ENCODE peak calls at places on chromosomes 3 and 15, in ten cellular contexts. H, E, N, M, L, A, T, Q, S and J are unnamed samples.

GRCh38 chr15:67863442-67863987 is 23.7 kb upstream of the RNU6-1 start:
- DNase-seq in T (peak; percentile 66), M (peak; percentile 69), Q (peak; percentile 56), N (peak; percentile 72), S (peak; percentile 82), L (peak; percentile 71), A (peak; percentile 93), H (peak; percentile 72), E (peak; percentile 42), J (peak; percentile 80)

GRCh38 chr15:57637836-57638235 is 46.1 kb downstream of the MYZAP start:
- DNase-seq in H (no peak), S (no peak), L (no peak), Q (no peak), M (no peak), E (no peak), T (no peak), A (no peak), N (no peak), J (no peak)

GRCh38 chr15:71634820-71635219 is 175.5 kb upstream of the NR2E3 start:
- DNase-seq in L (no peak), M (no peak), T (no peak), Q (no peak), A (peak; percentile 58), E (no peak), H (no peak), N (no peak), S (no peak), J (no peak)

GRCh38 chr15:98321916-98322315 is 326.4 kb upstream of the IGF1R start:
- DNase-seq in A (no peak), S (no peak), L (no peak), T (no peak), N (no peak), H (no peak), Q (peak; percentile 80), M (no peak), E (no peak), J (no peak)

GRCh38 chr3:59930170-59930569 is 880.3 kb upstream of the CFAP20DC start:
- DNase-seq in L (no peak), Q (no peak), S (no peak), A (no peak), N (no peak), H (no peak), E (no peak), M (no peak), T (no peak), J (no peak)

GRCh38 chr15:100919481-100920405 is 586 bp downstream of the LRRK1 start:
- DNase-seq in N (peak; percentile 15), S (peak; percentile 38), L (peak; percentile 19), T (no peak), Q (peak; percentile 39), A (peak; percentile 41), H (no peak), E (no peak), M (no peak), J (peak; percentile 34)

GRCh38 chr3:194205675-194206133 is 69.8 kb downstream of the HES1 start:
- DNase-seq in M (no peak), Q (no peak), L (no peak), A (no peak), T (no peak), H (no peak), S (peak; percentile 43), N (no peak), E (no peak), J (no peak)

GRCh38 chr15:83449928-83450501 is 2.9 kb downstream of the SH3GL3 start:
- DNase-seq in A (no peak), Q (peak; percentile 21), L (no peak), E (no peak), M (no peak), H (no peak), N (peak; percentile 50), T (no peak), S (no peak), J (no peak)

GRCh38 chr3:122305818-122306621 is 19.0 kb upstream of the CSTA start:
- DNase-seq in M (no peak), N (no peak), H (no peak), Q (peak; percentile 56), E (no peak), S (peak; percentile 53), L (no peak), A (peak; percentile 40), T (peak; percentile 67), J (no peak)

GRCh38 chr3:158103956-158104338 is 2.3 kb downstream of the SHOX2 start:
- DNase-seq in L (no peak), H (no peak), N (no peak), T (no peak), M (peak; percentile 34), A (peak; percentile 28), E (no peak), Q (no peak), S (no peak), J (no peak)

GRCh38 chr15:58559904-58560588 is 128.3 kb downstream of the LIPC start:
- DNase-seq in E (no peak), A (no peak), L (no peak), T (no peak), Q (no peak), H (no peak), N (peak; percentile 23), M (no peak), S (no peak), J (no peak)

GRCh38 chr15:49273734-49274318 is 103.8 kb downstream of the GALK2 start:
- DNase-seq in N (no peak), L (no peak), E (no peak), Q (no peak), A (no peak), M (no peak), T (no peak), S (no peak), H (no peak), J (no peak)

DNA sequence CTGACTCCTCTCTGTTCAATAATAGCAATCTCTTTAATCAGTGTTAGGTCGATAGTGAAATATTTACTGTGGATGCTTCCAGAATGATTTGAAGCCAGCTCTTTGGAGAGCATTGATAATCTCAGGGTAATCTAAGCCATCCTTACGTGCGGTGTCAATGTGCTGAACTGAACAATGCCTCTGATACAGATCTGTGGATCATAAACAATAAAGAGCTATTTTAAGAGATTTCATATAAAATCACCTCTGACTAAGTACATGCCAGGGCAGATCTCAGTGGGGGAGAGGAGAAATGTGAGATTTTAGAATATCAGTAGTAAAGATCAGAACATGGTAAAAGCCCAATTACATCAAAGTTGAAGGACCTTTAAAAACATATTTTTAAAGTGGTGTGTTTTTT is 319.3 kb upstream of the GBE1 start:
- DNase-seq in M (no peak), H (no peak), N (no peak), A (no peak), E (no peak), Q (no peak), T (no peak), L (no peak), S (no peak), J (no peak)
- H3K27ac ChIP-seq in M (no peak overlapping the region), H (no peak overlapping the region), N (no peak overlapping the region), A (no peak overlapping the region), E (no peak overlapping the region), Q (peak overlapping the region; percentile 20), T (no peak overlapping the region), L (no peak overlapping the region), S (no peak overlapping the region), J (no peak overlapping the region)

DNA sequence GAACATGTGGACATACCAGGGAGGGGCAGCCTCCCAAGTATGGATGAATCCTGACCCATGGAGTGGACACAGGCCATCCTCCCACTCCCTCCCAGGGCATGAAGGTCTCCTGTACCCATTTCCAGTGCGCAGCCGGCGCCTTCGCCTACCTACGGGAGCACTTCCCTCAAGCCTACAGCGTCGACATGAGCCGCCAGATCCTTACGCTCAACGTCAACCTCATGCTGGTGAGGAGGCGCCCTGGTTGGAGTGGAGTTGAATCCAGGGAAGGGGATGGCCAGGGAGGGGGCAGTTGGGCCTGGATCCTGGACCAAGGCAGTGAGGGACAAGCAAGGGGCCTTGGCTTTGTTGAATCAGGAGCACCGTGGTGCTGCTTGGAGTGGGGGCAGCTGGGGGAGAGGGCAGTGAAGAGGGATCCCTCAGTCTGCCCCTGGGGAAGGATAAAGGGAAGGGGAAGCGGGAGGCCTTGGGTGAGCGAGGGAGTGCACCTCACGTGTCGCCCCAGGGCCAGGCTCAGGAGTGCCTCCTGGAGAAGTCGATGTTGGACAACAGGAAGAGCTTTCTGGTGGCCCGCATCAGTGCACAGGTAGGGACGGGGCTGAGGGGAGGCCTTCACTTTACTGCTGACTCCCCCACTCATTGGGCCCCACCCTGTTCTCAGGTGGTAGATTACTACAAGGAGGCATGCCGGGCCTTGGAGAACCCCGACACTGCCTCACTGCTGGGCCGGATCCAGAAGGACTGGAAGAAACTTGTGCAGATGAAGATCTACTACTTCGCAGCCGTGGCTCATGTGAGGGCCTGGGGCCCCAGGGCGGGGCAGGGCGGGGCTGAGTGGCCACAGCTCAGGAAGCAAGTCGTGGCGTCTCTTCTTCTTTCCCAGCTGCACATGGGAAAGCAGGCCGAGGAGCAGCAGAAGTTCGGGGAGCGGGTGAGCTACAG is 25.3 kb downstream of the PTPN23 start:
- DNase-seq in H (no peak), Q (no peak), E (no peak), S (no peak), T (no peak), N (no peak), A (no peak), M (no peak), L (no peak), J (no peak)
- H3K27ac ChIP-seq in H (peak overlapping the region; percentile 16), Q (no peak overlapping the region), E (no peak overlapping the region), S (no peak overlapping the region), T (no peak overlapping the region), N (no peak overlapping the region), A (no peak overlapping the region), M (peak overlapping the region; percentile 62), L (no peak overlapping the region), J (peak overlapping the region; percentile 31)

GRCh38 chr3:188102861-188103547 is 51.0 kb upstream of the LPP start:
- DNase-seq in Q (no peak), E (no peak), N (no peak), H (no peak), S (no peak), L (peak; percentile 20), A (no peak), T (no peak), M (no peak), J (no peak)
- H3K27ac ChIP-seq in Q (no peak overlapping the region), E (no peak overlapping the region), N (no peak overlapping the region), H (no peak overlapping the region), S (no peak overlapping the region), L (no peak overlapping the region), A (no peak overlapping the region), T (no peak overlapping the region), M (no peak overlapping the region), J (no peak overlapping the region)

DNA sequence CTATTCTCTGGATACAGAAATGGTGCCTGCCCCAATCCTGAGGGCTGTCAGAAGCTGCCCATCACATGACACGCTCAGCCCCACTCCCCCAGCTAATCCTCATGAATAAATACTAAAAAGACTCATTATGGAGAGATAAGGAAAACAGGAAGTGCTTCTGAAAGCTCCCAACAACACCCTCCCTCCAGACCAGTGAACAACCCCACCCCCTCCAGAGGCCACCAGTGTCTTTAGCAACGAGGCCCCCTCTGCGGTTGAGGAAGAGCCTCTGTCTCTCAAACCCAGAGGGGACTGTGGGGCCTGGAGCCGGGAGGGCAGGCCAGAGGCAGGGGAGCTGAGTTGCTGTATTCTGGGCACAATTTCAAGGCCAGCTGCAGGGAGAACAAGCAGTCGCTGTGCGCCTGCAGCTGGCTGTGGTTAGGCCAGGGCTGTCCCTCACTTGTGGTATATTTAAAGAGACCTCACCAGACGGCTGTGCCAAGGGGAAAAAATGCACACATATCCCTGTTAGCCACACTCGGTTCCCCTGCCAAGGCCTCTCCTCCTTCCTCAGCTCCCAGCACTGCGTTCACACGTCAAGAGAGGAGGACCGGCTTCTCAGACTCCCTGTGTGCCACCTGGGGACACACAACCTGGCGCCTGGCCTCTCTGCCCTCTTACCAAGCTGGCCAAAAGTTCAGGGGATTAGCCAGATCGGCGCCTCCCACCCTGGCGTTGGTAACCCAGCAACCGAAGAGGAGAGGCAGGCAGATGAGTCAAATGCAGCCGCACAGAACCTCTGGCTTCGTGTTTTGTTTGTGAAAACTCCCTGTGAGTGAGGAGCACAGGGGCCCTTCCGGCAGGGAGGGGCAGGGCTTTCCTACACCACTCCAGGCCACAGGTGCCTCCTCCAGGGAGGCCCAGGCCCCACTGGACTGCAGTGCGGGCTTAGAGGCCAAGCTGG is 101.2 kb upstream of the ETV5 start:
- DNase-seq in N (peak; percentile 89), E (peak; percentile 26), H (peak; percentile 74), S (no peak), T (peak; percentile 84), L (peak; percentile 72), A (peak; percentile 76), Q (peak; percentile 80), M (peak; percentile 34), J (no peak)
- H3K27ac ChIP-seq in N (peak overlapping the region; percentile 77), E (peak overlapping the region; percentile 75), H (peak overlapping the region; percentile 18), S (no peak overlapping the region), T (peak overlapping the region; percentile 80), L (peak overlapping the region; percentile 12), A (no peak overlapping the region), Q (peak overlapping the region; percentile 21), M (no peak overlapping the region), J (no peak overlapping the region)